ENCODE peak calls at places on chromosomes 16 and 17, in four cellular contexts. U, R, D and I are unnamed samples.

GRCh38 chr17:17416007-17416399 is 60.8 kb upstream of the MED9 start:
- DNase-seq in U (no peak), R (peak), D (peak), I (no peak)

GRCh38 chr16:86085795-86086194 is 186.8 kb downstream of the IRF8 start:
- DNase-seq in U (no peak), R (no peak), D (no peak), I (no peak)

GRCh38 chr16:84069540-84069939 is 26.9 kb upstream of the SLC38A8 start:
- DNase-seq in U (no peak), R (no peak), D (no peak), I (no peak)

GRCh38 chr16:3458852-3459361 is 15.4 kb downstream of the NAA60 start:
- DNase-seq in U (no peak), R (peak), D (no peak), I (no peak)

GRCh38 chr17:1755993-1756306 is 5.9 kb upstream of the SERPINF1 start:
- DNase-seq in U (no peak), R (no peak), D (peak), I (no peak)

GRCh38 chr17:351875-352420 is 659 bp downstream of the RPH3AL start:
- DNase-seq in U (no peak), R (no peak), D (no peak), I (no peak)

GRCh38 chr17:32723310-32723955 is 153.5 kb downstream of the MYO1D start:
- DNase-seq in U (no peak), R (no peak), D (no peak), I (no peak)

GRCh38 chr16:12010388-12011251 is 34.1 kb downstream of the SNX29 start:
- DNase-seq in U (no peak), R (peak), D (no peak), I (no peak)

GRCh38 chr17:8366231-8366630 is 10.3 kb downstream of the KRABD2 start:
- DNase-seq in U (no peak), R (peak), D (no peak), I (no peak)

GRCh38 chr17:47188266-47188665 is 829 bp downstream of the CDC27 start:
- DNase-seq in U (no peak), R (peak), D (peak), I (peak)

GRCh38 chr17:61458491-61459433 is 6.5 kb downstream of the TBX4 start:
- DNase-seq in U (no peak), R (no peak), D (peak), I (no peak)

GRCh38 chr17:12362853-12363252 is 302.8 kb upstream of the MYOCD start:
- DNase-seq in U (no peak), R (no peak), D (no peak), I (no peak)

GRCh38 chr16:50635505-50636392 is 45.4 kb downstream of the SNX20 start:
- DNase-seq in U (no peak), R (no peak), D (peak), I (no peak)

GRCh38 chr17:31318298-31319190 is 2.9 kb downstream of the EVI2A start:
- DNase-seq in U (peak), R (no peak), D (no peak), I (peak)

GRCh38 chr16:12239226-12239625 is 262.7 kb downstream of the SNX29 start:
- DNase-seq in U (no peak), R (no peak), D (no peak), I (no peak)

GRCh38 chr17:15890279-15890892 is 54.5 kb upstream of the ADORA2B start:
- DNase-seq in U (no peak), R (no peak), D (no peak), I (no peak)

GRCh38 chr16:85963746-85964370 is 64.9 kb downstream of the IRF8 start:
- DNase-seq in U (no peak), R (no peak), D (no peak), I (no peak)

GRCh38 chr16:25817295-25817694 is 125.5 kb downstream of the HS3ST4 start:
- DNase-seq in U (no peak), R (no peak), D (no peak), I (no peak)

GRCh38 chr16:21159281-21159951 is 942 bp downstream of the LDAF1 start:
- DNase-seq in U (no peak), R (peak), D (peak), I (peak)

GRCh38 chr16:24861461-24861860 is 15.7 kb downstream of the SLC5A11 start:
- DNase-seq in U (no peak), R (no peak), D (no peak), I (no peak)

GRCh38 chr17:21400816-21401593 is 24.8 kb downstream of the KCNJ12 start:
- DNase-seq in U (no peak), R (no peak), D (peak), I (no peak)

GRCh38 chr17:81961087-81961514 is at the start of gene NOTUM:
- DNase-seq in U (no peak), R (peak), D (peak), I (no peak)

GRCh38 chr16:87608400-87608985 is 6.2 kb downstream of the JPH3 start:
- DNase-seq in U (no peak), R (peak), D (peak), I (no peak)

GRCh38 chr17:62800580-62800979 is 7.5 kb downstream of the MARCHF10 start:
- DNase-seq in U (no peak), R (no peak), D (peak), I (no peak)